ENCODE peak calls at places on chromosomes 13 and 19, in seven cellular contexts. One of them, this sample, is unnamed.

GRCh38 chr19:45931055-45931454 is 16.5 kb upstream of the NANOS2 start:
- DNase-seq in IMR-90: no peak
- DNase-seq in mesendoderm: no peak
- DNase-seq in neuronal stem cell: no peak
- DNase-seq in H9: no peak
- DNase-seq in trophoblast cell: no peak
- DNase-seq in H1: no peak
- DNase-seq in this sample: no peak

GRCh38 chr13:33870046-33870668 is 52.2 kb downstream of the RFC3 start:
- DNase-seq in trophoblast cell: no peak
- DNase-seq in H1: no peak
- DNase-seq in IMR-90: no peak
- DNase-seq in mesendoderm: no peak
- DNase-seq in H9: no peak
- DNase-seq in neuronal stem cell: no peak
- DNase-seq in this sample: no peak

GRCh38 chr13:29803221-29803620 is 47.2 kb downstream of the UBL3 start:
- DNase-seq in mesendoderm: no peak
- DNase-seq in neuronal stem cell: no peak
- DNase-seq in trophoblast cell: no peak
- DNase-seq in H1: no peak
- DNase-seq in IMR-90: no peak
- DNase-seq in H9: no peak
- DNase-seq in this sample: no peak

GRCh38 chr13:26412263-26412662 is 145.2 kb upstream of the WASF3 start:
- DNase-seq in H9: no peak
- DNase-seq in trophoblast cell: no peak
- DNase-seq in H1: no peak
- DNase-seq in mesendoderm: no peak
- DNase-seq in IMR-90: no peak
- DNase-seq in neuronal stem cell: no peak
- DNase-seq in this sample: no peak

GRCh38 chr19:33464733-33465115 is 56.9 kb downstream of the PEPD start:
- DNase-seq in neuronal stem cell: no peak
- DNase-seq in H1: no peak
- DNase-seq in H9: peak; percentile 8
- DNase-seq in mesendoderm: no peak
- DNase-seq in IMR-90: no peak
- DNase-seq in trophoblast cell: no peak
- DNase-seq in this sample: no peak

GRCh38 chr19:6103217-6103644 is 7.1 kb downstream of the RFX2 start:
- DNase-seq in H1: no peak
- DNase-seq in mesendoderm: no peak
- DNase-seq in IMR-90: peak; percentile 87
- DNase-seq in H9: no peak
- DNase-seq in trophoblast cell: peak; percentile 32
- DNase-seq in neuronal stem cell: no peak
- DNase-seq in this sample: peak; percentile 38

GRCh38 chr13:98385591-98385990 is 191.3 kb downstream of the STK24 start:
- DNase-seq in H9: no peak
- DNase-seq in mesendoderm: no peak
- DNase-seq in H1: no peak
- DNase-seq in IMR-90: no peak
- DNase-seq in trophoblast cell: peak; percentile 18
- DNase-seq in neuronal stem cell: no peak
- DNase-seq in this sample: no peak

GRCh38 chr13:46527237-46527636 is 25.7 kb upstream of the LRCH1 start:
- DNase-seq in trophoblast cell: no peak
- DNase-seq in IMR-90: no peak
- DNase-seq in mesendoderm: no peak
- DNase-seq in neuronal stem cell: no peak
- DNase-seq in H9: no peak
- DNase-seq in H1: no peak
- DNase-seq in this sample: no peak

GRCh38 chr13:111493468-111493867 is 173.0 kb downstream of the TEX29 start:
- DNase-seq in H1: no peak
- DNase-seq in IMR-90: no peak
- DNase-seq in trophoblast cell: no peak
- DNase-seq in H9: no peak
- DNase-seq in mesendoderm: no peak
- DNase-seq in neuronal stem cell: no peak
- DNase-seq in this sample: no peak

GRCh38 chr19:2771786-2772674 is 11.0 kb downstream of the SGTA start:
- DNase-seq in neuronal stem cell: no peak
- DNase-seq in trophoblast cell: no peak
- DNase-seq in H1: no peak
- DNase-seq in H9: no peak
- DNase-seq in IMR-90: no peak
- DNase-seq in mesendoderm: no peak
- DNase-seq in this sample: no peak

GRCh38 chr19:41696402-41697197 is 8.5 kb upstream of the CEACAM7 start:
- DNase-seq in neuronal stem cell: no peak
- DNase-seq in trophoblast cell: no peak
- DNase-seq in H1: no peak
- DNase-seq in H9: peak; percentile 35
- DNase-seq in IMR-90: no peak
- DNase-seq in mesendoderm: no peak
- DNase-seq in this sample: no peak

GRCh38 chr19:55579766-55580621 is 654 bp downstream of the ZNF579 start:
- DNase-seq in mesendoderm: peak; percentile 63
- DNase-seq in IMR-90: peak; percentile 41
- DNase-seq in H9: peak; percentile 59
- DNase-seq in H1: peak; percentile 60
- DNase-seq in neuronal stem cell: no peak
- DNase-seq in trophoblast cell: no peak
- DNase-seq in this sample: peak; percentile 63

GRCh38 chr13:90686438-90686837 is 661.0 kb upstream of the MIR17HG start:
- DNase-seq in IMR-90: peak; percentile 65
- DNase-seq in neuronal stem cell: no peak
- DNase-seq in mesendoderm: no peak
- DNase-seq in H9: no peak
- DNase-seq in trophoblast cell: peak; percentile 9
- DNase-seq in H1: no peak
- DNase-seq in this sample: peak; percentile 44

GRCh38 chr19:14149509-14149994 is 13.2 kb upstream of the ASF1B start:
- DNase-seq in trophoblast cell: no peak
- DNase-seq in neuronal stem cell: no peak
- DNase-seq in H9: no peak
- DNase-seq in H1: no peak
- DNase-seq in mesendoderm: no peak
- DNase-seq in IMR-90: no peak
- DNase-seq in this sample: no peak

DNA sequence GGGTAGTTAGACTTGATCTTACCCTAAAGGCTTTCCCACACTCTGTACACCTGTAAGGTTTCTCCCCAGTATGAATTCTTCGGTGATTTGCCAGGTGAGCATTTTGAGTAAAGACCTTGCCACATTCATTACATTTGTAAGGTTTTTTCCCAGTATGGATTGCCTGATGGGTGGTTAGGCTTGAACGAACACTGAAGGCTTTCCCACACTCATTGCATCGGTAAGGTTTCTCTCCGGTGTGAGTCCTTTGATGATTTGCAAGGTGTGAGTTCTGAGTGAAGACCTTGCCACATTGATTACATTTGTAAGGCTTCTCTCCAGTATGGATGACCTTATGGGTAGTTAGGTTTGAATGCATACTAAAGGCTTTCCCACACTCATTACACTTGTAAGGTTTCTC is 23.7 kb downstream of the ERVV-2 start:
- DNase-seq in trophoblast cell: no peak
- DNase-seq in neuronal stem cell: no peak
- DNase-seq in H9: no peak
- DNase-seq in mesendoderm: no peak
- DNase-seq in IMR-90: no peak
- DNase-seq in H1: no peak
- DNase-seq in this sample: no peak
- H2BK5ac ChIP-seq in trophoblast cell: no peak overlapping the region
- H2BK5ac ChIP-seq in neuronal stem cell: no peak overlapping the region
- H2BK5ac ChIP-seq in H9: no peak overlapping the region
- H2BK5ac ChIP-seq in mesendoderm: no peak overlapping the region
- H2BK5ac ChIP-seq in IMR-90: no peak overlapping the region
- H2BK5ac ChIP-seq in H1: no peak overlapping the region
- H2BK5ac ChIP-seq in this sample: no peak overlapping the region

GRCh38 chr13:41313659-41314197 is 2.7 kb downstream of the NAA16 start:
- DNase-seq in IMR-90: no peak
- DNase-seq in trophoblast cell: no peak
- DNase-seq in H1: no peak
- DNase-seq in neuronal stem cell: no peak
- DNase-seq in mesendoderm: no peak
- DNase-seq in H9: no peak
- DNase-seq in this sample: no peak

GRCh38 chr13:41313117-41313516 is 2.0 kb downstream of the NAA16 start:
- DNase-seq in H1: no peak
- DNase-seq in IMR-90: no peak
- DNase-seq in neuronal stem cell: no peak
- DNase-seq in H9: no peak
- DNase-seq in trophoblast cell: no peak
- DNase-seq in mesendoderm: peak; percentile 18
- DNase-seq in this sample: no peak

GRCh38 chr13:41311607-41312500 is 787 bp downstream of the NAA16 start:
- DNase-seq in trophoblast cell: peak; percentile 21
- DNase-seq in mesendoderm: peak; percentile 29
- DNase-seq in H9: no peak
- DNase-seq in IMR-90: peak; percentile 43
- DNase-seq in neuronal stem cell: peak; percentile 17
- DNase-seq in H1: no peak
- DNase-seq in this sample: peak; percentile 59

GRCh38 chr13:41308241-41308640 is 2.8 kb upstream of the NAA16 start:
- DNase-seq in H9: no peak
- DNase-seq in neuronal stem cell: no peak
- DNase-seq in mesendoderm: no peak
- DNase-seq in IMR-90: no peak
- DNase-seq in trophoblast cell: no peak
- DNase-seq in H1: no peak
- DNase-seq in this sample: no peak

GRCh38 chr13:41310963-41311606 is at the start of gene NAA16:
- DNase-seq in neuronal stem cell: peak; percentile 91
- DNase-seq in IMR-90: peak; percentile 90
- DNase-seq in H9: peak; percentile 91
- DNase-seq in trophoblast cell: peak; percentile 87
- DNase-seq in mesendoderm: peak; percentile 91
- DNase-seq in H1: peak; percentile 98
- DNase-seq in this sample: peak; percentile 88
- H2AK5ac ChIP-seq in neuronal stem cell: peak within 1 kb of the TSS; percentile 88
- H2AK5ac ChIP-seq in IMR-90: no peak within 1 kb of the TSS
- H2AK5ac ChIP-seq in H9: no peak within 1 kb of the TSS
- H2AK5ac ChIP-seq in trophoblast cell: no peak within 1 kb of the TSS
- H2AK5ac ChIP-seq in mesendoderm: no peak within 1 kb of the TSS
- H2AK5ac ChIP-seq in H1: no peak within 1 kb of the TSS
- H2AK5ac ChIP-seq in this sample: no peak within 1 kb of the TSS

DNA sequence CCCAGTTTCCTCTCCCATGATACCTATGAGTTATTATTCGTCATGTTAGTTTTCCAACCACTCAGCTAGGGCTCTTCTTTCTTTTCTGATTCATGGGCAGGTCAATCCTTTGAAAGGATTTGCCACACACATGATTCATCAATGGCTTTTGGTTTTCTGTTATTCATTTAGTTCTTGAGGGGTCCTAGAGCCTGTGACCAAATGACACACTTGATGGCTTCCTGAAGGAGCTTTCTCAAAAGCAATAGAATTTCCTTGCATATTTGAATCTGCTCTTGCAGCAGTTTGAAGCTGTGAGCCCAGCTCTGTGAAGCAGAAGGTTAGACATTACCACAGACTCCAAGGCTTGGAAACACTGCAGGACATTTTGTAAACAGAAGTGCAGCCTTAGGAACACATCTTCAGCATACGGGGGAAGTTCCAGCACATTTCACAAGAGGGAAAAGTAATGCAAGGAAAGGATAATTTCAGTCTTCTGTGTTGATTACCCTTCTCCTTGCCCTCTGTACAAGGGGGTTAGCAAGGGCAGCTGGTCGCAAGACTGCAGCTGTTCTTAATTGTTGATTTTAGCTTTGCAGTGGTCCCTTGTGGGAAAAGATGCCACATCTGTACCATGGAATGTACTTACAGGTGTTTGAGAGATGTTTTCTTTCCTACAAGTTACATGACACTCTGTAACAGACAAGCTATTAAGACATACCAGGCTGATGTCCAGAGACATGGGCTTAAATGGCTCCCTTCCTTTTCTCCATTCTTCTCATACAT is 338.6 kb downstream of the KCNRG start:
- DNase-seq in IMR-90: peak; percentile 62
- DNase-seq in neuronal stem cell: no peak
- DNase-seq in H1: no peak
- DNase-seq in trophoblast cell: no peak
- DNase-seq in H9: no peak
- DNase-seq in mesendoderm: no peak
- DNase-seq in this sample: peak; percentile 85
- H4K8ac ChIP-seq in IMR-90: no peak overlapping the region
- H4K8ac ChIP-seq in neuronal stem cell: no peak overlapping the region
- H4K8ac ChIP-seq in H1: no peak overlapping the region
- H4K8ac ChIP-seq in trophoblast cell: no peak overlapping the region
- H4K8ac ChIP-seq in H9: no peak overlapping the region
- H4K8ac ChIP-seq in mesendoderm: no peak overlapping the region
- H4K8ac ChIP-seq in this sample: no peak overlapping the region

GRCh38 chr19:44680536-44680935 is 9.3 kb downstream of the CEACAM19 start:
- DNase-seq in H9: no peak
- DNase-seq in trophoblast cell: no peak
- DNase-seq in H1: no peak
- DNase-seq in IMR-90: no peak
- DNase-seq in mesendoderm: no peak
- DNase-seq in neuronal stem cell: no peak
- DNase-seq in this sample: no peak
- H2BK5ac ChIP-seq in H9: no peak overlapping the region
- H2BK5ac ChIP-seq in trophoblast cell: no peak overlapping the region
- H2BK5ac ChIP-seq in H1: no peak overlapping the region
- H2BK5ac ChIP-seq in IMR-90: no peak overlapping the region
- H2BK5ac ChIP-seq in mesendoderm: no peak overlapping the region
- H2BK5ac ChIP-seq in neuronal stem cell: no peak overlapping the region
- H2BK5ac ChIP-seq in this sample: no peak overlapping the region

GRCh38 chr19:28554321-28555091 is 658.4 kb downstream of the UQCRFS1 start:
- DNase-seq in trophoblast cell: no peak
- DNase-seq in neuronal stem cell: no peak
- DNase-seq in H9: peak; percentile 15
- DNase-seq in mesendoderm: no peak
- DNase-seq in H1: no peak
- DNase-seq in IMR-90: no peak
- DNase-seq in this sample: no peak

GRCh38 chr19:28555317-28555716 is 657.6 kb downstream of the UQCRFS1 start:
- DNase-seq in mesendoderm: no peak
- DNase-seq in IMR-90: no peak
- DNase-seq in H9: peak; percentile 0
- DNase-seq in trophoblast cell: no peak
- DNase-seq in H1: no peak
- DNase-seq in neuronal stem cell: no peak
- DNase-seq in this sample: no peak

GRCh38 chr19:28549680-28550277 is 663.2 kb downstream of the UQCRFS1 start:
- DNase-seq in H9: no peak
- DNase-seq in trophoblast cell: no peak
- DNase-seq in H1: no peak
- DNase-seq in mesendoderm: no peak
- DNase-seq in IMR-90: no peak
- DNase-seq in neuronal stem cell: no peak
- DNase-seq in this sample: no peak

GRCh38 chr19:28553764-28554163 is 659.2 kb downstream of the UQCRFS1 start:
- DNase-seq in trophoblast cell: no peak
- DNase-seq in IMR-90: no peak
- DNase-seq in mesendoderm: no peak
- DNase-seq in neuronal stem cell: no peak
- DNase-seq in H9: peak; percentile 4
- DNase-seq in H1: no peak
- DNase-seq in this sample: no peak

GRCh38 chr19:28553005-28553404 is 659.9 kb downstream of the UQCRFS1 start:
- DNase-seq in neuronal stem cell: no peak
- DNase-seq in trophoblast cell: no peak
- DNase-seq in H9: peak; percentile 5
- DNase-seq in mesendoderm: no peak
- DNase-seq in H1: no peak
- DNase-seq in IMR-90: no peak
- DNase-seq in this sample: no peak
- H2AK5ac ChIP-seq in neuronal stem cell: no peak overlapping the region
- H2AK5ac ChIP-seq in trophoblast cell: no peak overlapping the region
- H2AK5ac ChIP-seq in H9: no peak overlapping the region
- H2AK5ac ChIP-seq in mesendoderm: no peak overlapping the region
- H2AK5ac ChIP-seq in H1: no peak overlapping the region
- H2AK5ac ChIP-seq in IMR-90: no peak overlapping the region
- H2AK5ac ChIP-seq in this sample: no peak overlapping the region